ENCODE peak calls at places on chromosome 22, in seven cellular contexts. Q is transverse colon, X is stomach, P is HepG2, N is HCT116, D is sigmoid colon, E is prostate gland. B is an unnamed sample.

GRCh38 chr22:25137577-25138525 is 61.8 kb upstream of the CRYBB3 start:
- DNase-seq in Q (no peak), X (peak), P (no peak), N (peak), D (peak), E (peak), B (no peak)

GRCh38 chr22:26986884-26987283 is 329.5 kb downstream of the MIAT start:
- DNase-seq in Q (no peak), X (no peak), P (no peak), N (no peak), D (no peak), E (no peak), B (no peak)

GRCh38 chr22:28001171-28001835 is 82.2 kb upstream of the PITPNB start:
- DNase-seq in Q (no peak), X (no peak), P (no peak), N (no peak), D (no peak), E (no peak), B (no peak)

GRCh38 chr22:20319041-20319744 is 667 bp downstream of the DGCR6L start:
- DNase-seq in Q (no peak), X (peak), P (no peak), N (no peak), D (peak), E (peak), B (peak)

GRCh38 chr22:27507066-27507715 is 294.4 kb downstream of the MN1 start:
- DNase-seq in Q (no peak), X (peak), P (no peak), N (no peak), D (no peak), E (no peak), B (no peak)

GRCh38 chr22:32866953-32867352 is 65.4 kb downstream of the TIMP3 start:
- DNase-seq in Q (no peak), X (no peak), P (no peak), N (no peak), D (no peak), E (no peak), B (no peak)

GRCh38 chr22:32994046-32994827 is 63.9 kb downstream of the SYN3 start:
- DNase-seq in Q (no peak), X (no peak), P (no peak), N (no peak), D (no peak), E (no peak), B (no peak)

GRCh38 chr22:19648419-19648929 is 65.8 kb upstream of the SEPTIN5 start:
- DNase-seq in Q (no peak), X (no peak), P (no peak), N (peak), D (no peak), E (no peak), B (no peak)

GRCh38 chr22:20087319-20088262 is 7.5 kb downstream of the DGCR8 start:
- DNase-seq in Q (no peak), X (no peak), P (no peak), N (no peak), D (no peak), E (no peak), B (no peak)

GRCh38 chr22:22788460-22789037 is 99.1 kb upstream of the IGLL5 start:
- DNase-seq in Q (no peak), X (no peak), P (no peak), N (no peak), D (no peak), E (no peak), B (no peak)

DNA sequence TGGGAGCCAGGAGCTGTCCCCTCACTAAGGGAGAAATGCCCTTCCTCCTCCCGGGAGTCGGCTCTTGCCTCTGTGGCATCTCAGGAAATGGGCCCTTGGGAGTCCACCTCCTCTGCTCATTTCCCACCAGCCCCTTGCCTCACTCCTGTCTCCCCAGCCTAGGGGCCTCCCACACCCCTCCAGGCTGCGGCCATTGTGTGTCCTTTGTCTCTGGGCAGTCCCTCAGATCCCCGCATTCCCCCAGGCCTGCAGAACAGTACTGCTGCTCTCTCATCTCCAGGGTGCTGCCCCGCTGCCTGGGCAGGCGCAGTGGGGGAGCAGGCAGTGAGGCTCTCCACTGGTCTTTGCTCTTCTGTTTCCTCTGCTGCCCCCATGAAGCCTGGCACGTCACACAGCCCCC is 25.0 kb downstream of the ADA2 start:
- DNase-seq in Q (no peak), X (no peak), P (no peak), N (no peak), D (no peak), E (no peak), B (no peak)
- TF ChIP-seq POLR2A in Q (no peak), X (no peak), P (no peak), N (no peak), D (no peak), E (no peak), B (no peak)

DNA sequence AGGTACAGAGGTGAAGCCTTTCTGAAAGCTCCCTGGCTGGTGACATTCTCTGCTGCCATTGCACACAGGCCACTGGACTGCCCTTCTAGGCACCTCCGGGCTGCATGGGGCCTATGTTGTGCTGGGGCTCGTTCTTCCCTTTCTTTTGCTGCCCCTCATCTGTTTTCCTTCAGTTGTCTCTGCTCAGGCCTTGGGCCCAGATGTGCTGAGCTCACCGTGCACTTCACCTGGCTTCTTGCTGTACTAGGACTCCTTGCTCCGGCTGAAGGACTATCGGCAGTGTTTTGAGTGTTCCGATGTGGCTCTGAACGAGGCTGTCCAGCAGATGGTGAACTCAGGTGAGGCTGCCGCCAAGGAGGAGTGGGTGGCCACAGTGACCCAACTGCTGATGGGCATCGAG is 59.4 kb downstream of the CABIN1 start:
- DNase-seq in Q (no peak), X (no peak), P (no peak), N (no peak), D (no peak), E (no peak), B (no peak)
- H3K4me3 ChIP-seq in Q (no peak), X (no peak), P (no peak), N (no peak), D (no peak), E (no peak), B (no peak)

DNA sequence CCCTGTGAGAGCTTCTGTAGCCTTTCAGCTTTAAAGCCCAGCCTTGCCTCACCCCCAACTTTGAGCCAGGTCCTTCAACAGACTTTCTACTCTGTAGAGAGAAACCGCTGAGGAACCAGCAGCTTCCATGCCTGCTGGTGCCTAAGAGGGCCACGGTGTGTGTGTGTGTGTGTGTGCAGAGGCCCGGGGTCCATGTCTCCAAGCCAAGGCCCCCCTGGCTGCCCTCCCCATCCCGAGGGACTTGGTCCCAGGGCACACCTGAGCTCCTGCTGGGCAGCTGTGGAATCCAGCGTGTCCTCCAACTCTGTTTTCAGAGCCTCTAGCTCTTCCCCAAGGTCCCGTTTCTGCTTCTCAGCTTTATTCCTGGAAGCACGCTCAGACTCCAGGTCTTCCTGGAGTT is 42.3 kb downstream of the APOL1 start:
- DNase-seq in Q (no peak), X (no peak), P (no peak), N (no peak), D (no peak), E (no peak), B (no peak)
- TF ChIP-seq POLR2AphosphoS5 in Q (no peak), X (no peak), P (no peak), N (no peak), D (no peak), E (no peak), B (no peak)

GRCh38 chr22:30606455-30607299 is at the start of gene TCN2:
- DNase-seq in Q (peak), X (peak), P (peak), N (no peak), D (peak), E (peak), B (peak)
- TF ChIP-seq POLR2A in Q (peak), X (no peak), P (no peak), N (no peak), D (peak), E (peak), B (peak)

GRCh38 chr22:45248832-45249561 is 8.3 kb upstream of the KIAA0930 start:
- DNase-seq in Q (no peak), X (no peak), P (no peak), N (no peak), D (no peak), E (no peak), B (no peak)
- H3K4me3 ChIP-seq in Q (no peak), X (no peak), P (peak), N (no peak), D (no peak), E (no peak), B (no peak)

DNA sequence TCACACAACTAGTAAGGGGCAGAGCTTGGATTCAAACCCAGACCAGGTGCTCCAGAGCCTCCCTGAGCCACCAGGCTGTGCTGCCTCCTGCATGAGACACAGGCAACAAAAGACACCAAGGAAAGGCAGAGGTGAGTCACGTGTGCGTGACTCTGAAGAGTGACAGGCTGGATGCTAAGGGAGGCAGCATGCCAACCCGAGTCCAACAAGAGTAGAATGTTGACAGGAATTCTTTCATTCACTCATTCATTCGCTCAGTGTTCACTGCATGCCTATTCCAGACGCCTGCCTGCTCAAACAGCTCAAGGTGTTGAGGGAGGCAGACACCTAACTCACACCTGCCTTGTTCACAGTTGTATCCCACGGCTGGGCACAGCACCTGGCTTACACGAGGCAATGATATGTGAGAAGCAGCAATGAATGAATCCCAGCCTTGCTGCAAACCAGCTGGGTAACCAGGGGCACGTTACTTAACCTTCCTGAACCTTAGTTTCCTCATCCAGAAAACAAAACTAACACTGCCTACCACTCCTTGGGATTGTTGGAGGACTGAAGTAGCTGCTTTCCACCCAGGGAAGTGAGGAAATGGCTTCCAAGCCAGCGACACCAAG is 73.8 kb upstream of the ARFGAP3 start:
- DNase-seq in Q (no peak), X (no peak), P (peak), N (peak), D (no peak), E (no peak), B (no peak)
- TF ChIP-seq POLR2AphosphoS5 in Q (no peak), X (peak), P (no peak), N (no peak), D (no peak), E (no peak), B (peak)

DNA sequence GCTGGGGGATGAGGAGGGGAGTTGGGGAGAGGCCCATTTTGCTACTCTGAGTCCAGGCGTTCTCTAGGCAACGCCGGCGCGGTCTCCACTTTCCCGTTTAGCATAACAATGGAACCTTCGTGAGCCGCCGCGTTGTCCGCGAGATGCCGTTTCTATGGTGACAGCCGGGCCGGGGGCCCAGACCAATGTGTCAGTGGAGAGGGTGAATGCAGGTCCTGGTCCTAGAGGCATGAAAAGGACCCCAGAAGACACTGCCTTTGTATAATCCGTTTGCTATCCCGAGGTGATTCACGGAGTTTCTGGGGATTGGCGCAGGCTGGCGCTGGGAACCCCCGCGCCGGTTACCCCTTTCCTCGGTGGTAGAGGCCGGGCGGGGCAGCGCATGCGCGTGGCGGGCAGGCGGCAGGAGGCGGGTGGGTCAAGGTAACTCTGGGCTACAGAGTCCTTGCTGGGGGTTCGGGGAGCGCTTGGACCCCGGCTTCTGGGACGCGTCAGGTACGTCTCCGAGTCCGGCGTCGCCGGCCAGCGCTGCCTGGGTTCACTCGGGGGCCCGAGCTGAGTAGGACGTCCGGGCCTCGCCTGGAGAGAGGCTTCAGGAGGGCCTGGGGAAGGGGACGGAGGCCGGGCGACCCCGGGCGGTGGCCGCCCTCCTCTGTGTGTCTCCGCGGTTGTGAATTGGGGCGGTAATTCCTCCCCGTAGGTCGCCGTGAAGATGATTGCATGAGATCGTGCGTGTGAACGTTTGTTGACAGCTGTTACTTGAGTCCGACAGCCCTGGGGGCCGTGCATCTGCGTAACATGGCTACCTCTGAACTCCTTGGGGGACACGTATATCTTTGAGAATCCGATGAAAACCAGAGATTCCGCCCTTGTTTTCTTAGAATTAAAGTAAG is at the start of the genes CBY1 and FAM227A:
- DNase-seq in Q (peak), X (peak), P (peak), N (peak), D (peak), E (peak), B (peak)
- TF ChIP-seq POLR2A in Q (peak), X (no peak), P (peak), N (no peak), D (peak), E (peak), B (no peak)

GRCh38 chr22:50304528-50305392 is 2.7 kb downstream of the PLXNB2 start:
- DNase-seq in Q (peak), X (peak), P (no peak), N (no peak), D (peak), E (no peak), B (no peak)
- H3K4me3 ChIP-seq in Q (peak), X (peak), P (no peak), N (peak), D (peak), E (peak), B (peak)

B was measured in suprapubic skin.